ENCODE peak calls at places on chromosomes 3 and 15, in four cellular contexts. One of them, this sample, is unnamed.

GRCh38 chr15:63221346-63221745 is 31.9 kb downstream of the RAB8B start:
- DNase-seq in cardiac muscle cell: no peak
- DNase-seq in right lobe of liver: peak
- DNase-seq in GM23248: peak
- DNase-seq in this sample: no peak

GRCh38 chr3:162441716-162442115 is 945.1 kb downstream of the OTOL1 start:
- DNase-seq in cardiac muscle cell: no peak
- DNase-seq in right lobe of liver: no peak
- DNase-seq in GM23248: no peak
- DNase-seq in this sample: no peak

GRCh38 chr15:33016405-33017024 is 178.0 kb downstream of the FMN1 start:
- DNase-seq in cardiac muscle cell: no peak
- DNase-seq in right lobe of liver: no peak
- DNase-seq in GM23248: no peak
- DNase-seq in this sample: no peak

GRCh38 chr3:134314588-134315285 is 59.5 kb downstream of the AMOTL2 start:
- DNase-seq in cardiac muscle cell: no peak
- DNase-seq in right lobe of liver: no peak
- DNase-seq in GM23248: peak
- DNase-seq in this sample: no peak

GRCh38 chr15:49331951-49332350 is 91.1 kb upstream of the FGF7 start:
- DNase-seq in cardiac muscle cell: no peak
- DNase-seq in right lobe of liver: no peak
- DNase-seq in GM23248: peak
- DNase-seq in this sample: peak

GRCh38 chr3:169880565-169881250 is 11.0 kb upstream of the LRRC31 start:
- DNase-seq in cardiac muscle cell: no peak
- DNase-seq in right lobe of liver: no peak
- DNase-seq in GM23248: no peak
- DNase-seq in this sample: no peak

GRCh38 chr3:47542614-47543173 is 29.2 kb upstream of the ELP6 start:
- DNase-seq in cardiac muscle cell: no peak
- DNase-seq in right lobe of liver: no peak
- DNase-seq in GM23248: peak
- DNase-seq in this sample: peak

GRCh38 chr15:87618203-87618725 is 638.3 kb downstream of the NTRK3 start:
- DNase-seq in cardiac muscle cell: no peak
- DNase-seq in right lobe of liver: no peak
- DNase-seq in GM23248: peak
- DNase-seq in this sample: peak

GRCh38 chr15:101258238-101259144 is 6.6 kb upstream of the CHSY1 start:
- DNase-seq in cardiac muscle cell: peak
- DNase-seq in right lobe of liver: no peak
- DNase-seq in GM23248: peak
- DNase-seq in this sample: peak

GRCh38 chr15:93124126-93124525 is 35.1 kb upstream of the RGMA start:
- DNase-seq in cardiac muscle cell: no peak
- DNase-seq in right lobe of liver: no peak
- DNase-seq in GM23248: no peak
- DNase-seq in this sample: no peak

GRCh38 chr15:50051811-50052419 is 67.1 kb downstream of the ATP8B4 start:
- DNase-seq in cardiac muscle cell: peak
- DNase-seq in right lobe of liver: no peak
- DNase-seq in GM23248: peak
- DNase-seq in this sample: peak

GRCh38 chr3:71111784-71112440 is 471.6 kb downstream of the FOXP1 start:
- DNase-seq in cardiac muscle cell: no peak
- DNase-seq in right lobe of liver: no peak
- DNase-seq in GM23248: peak
- DNase-seq in this sample: peak

GRCh38 chr3:129616713-129617112 is 10.2 kb upstream of the PLXND1 start:
- DNase-seq in cardiac muscle cell: no peak
- DNase-seq in right lobe of liver: no peak
- DNase-seq in GM23248: peak
- DNase-seq in this sample: peak

GRCh38 chr15:80796424-80796823 is 17.3 kb downstream of the CEMIP start:
- DNase-seq in cardiac muscle cell: no peak
- DNase-seq in right lobe of liver: no peak
- DNase-seq in GM23248: no peak
- DNase-seq in this sample: no peak

GRCh38 chr3:131564812-131565211 is 62.0 kb upstream of the MRPL3 start:
- DNase-seq in cardiac muscle cell: no peak
- DNase-seq in right lobe of liver: no peak
- DNase-seq in GM23248: no peak
- DNase-seq in this sample: no peak

GRCh38 chr3:64411101-64411500 is 185.8 kb upstream of the PRICKLE2 start:
- DNase-seq in cardiac muscle cell: no peak
- DNase-seq in right lobe of liver: no peak
- DNase-seq in GM23248: no peak
- DNase-seq in this sample: no peak

GRCh38 chr3:126341755-126342150 is 15.5 kb downstream of the KLF15 start:
- DNase-seq in cardiac muscle cell: no peak
- DNase-seq in right lobe of liver: peak
- DNase-seq in GM23248: no peak
- DNase-seq in this sample: no peak

GRCh38 chr15:96344706-96345559 is 14.4 kb downstream of the NR2F2 start:
- DNase-seq in cardiac muscle cell: no peak
- DNase-seq in right lobe of liver: no peak
- DNase-seq in GM23248: no peak
- DNase-seq in this sample: no peak

DNA sequence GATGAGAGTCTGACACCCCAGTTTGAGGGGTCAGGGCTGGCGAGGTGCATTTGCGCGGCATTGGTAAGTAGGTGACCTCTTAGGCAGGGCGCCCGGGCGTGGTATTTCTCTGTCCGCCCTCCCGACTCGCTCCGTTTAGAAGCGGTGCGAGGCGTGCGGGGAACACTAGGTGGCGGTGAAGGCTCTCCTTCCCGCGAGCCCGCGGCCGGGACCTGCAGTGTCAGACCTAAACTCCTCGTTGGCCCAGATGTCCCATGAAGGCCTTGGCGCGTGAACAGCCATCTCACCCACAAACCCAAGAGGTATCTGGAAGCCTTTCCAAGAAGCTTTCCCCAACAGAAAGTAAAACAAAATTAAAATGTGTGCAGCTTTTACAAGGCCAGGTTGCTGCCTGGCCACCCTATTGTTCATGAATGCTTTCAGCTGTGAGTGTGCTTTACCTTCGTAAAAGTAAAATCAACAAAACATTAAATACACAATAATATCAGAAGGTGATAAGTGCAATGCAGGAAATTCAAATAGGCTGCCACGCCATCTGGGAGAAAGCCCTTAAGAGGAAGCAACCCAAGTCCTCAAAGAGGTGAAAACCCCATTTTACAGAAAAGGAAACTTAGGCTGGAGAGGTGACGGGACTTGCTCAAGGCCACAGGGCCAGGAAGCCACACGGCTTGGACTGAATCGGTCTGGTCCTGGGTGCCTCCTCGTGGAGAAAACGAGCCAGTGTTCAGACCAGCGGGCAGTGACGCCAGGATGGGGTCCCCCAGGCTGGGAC is 120.3 kb downstream of the ETFA start:
- DNase-seq in cardiac muscle cell: peak
- DNase-seq in right lobe of liver: peak
- DNase-seq in GM23248: peak
- DNase-seq in this sample: peak
- H3K4me3 ChIP-seq in cardiac muscle cell: no peak
- H3K4me3 ChIP-seq in right lobe of liver: no peak
- H3K4me3 ChIP-seq in GM23248: peak
- H3K4me3 ChIP-seq in this sample: no peak

DNA sequence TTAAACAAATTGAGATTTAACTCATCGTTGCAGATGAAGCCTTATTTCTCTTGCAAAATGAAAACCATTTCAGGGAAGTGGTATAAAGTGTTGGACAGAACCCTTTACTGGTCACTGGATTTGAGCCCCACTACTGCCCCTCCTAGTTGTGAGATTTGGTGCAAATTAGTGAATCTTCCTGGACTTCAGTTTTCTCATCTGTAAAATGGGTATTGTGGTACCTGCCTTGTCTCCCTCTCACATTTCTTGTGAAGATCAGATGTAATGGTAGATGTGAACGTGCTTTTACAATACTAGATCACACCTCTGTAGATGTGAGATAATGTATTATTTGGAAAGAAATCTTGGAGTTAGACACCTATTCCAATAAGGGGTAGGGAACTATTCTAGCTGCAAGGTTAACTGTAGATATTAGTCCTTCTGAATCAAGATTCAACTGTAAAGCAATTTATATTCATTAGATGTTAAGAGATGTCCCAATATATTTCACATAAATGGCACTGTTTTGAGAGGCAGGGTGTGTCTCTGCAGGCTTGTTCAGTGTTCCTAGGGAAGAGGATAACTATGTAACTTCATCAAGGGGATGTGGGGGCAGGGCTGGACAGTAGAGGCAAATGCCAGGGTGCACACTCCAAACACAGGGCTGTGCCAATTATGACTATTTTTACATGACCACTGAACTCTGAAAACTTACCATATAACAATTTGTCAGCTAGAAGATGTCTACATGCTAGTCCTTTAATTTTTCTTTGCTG is 112.4 kb upstream of the PFN2 start:
- DNase-seq in cardiac muscle cell: no peak
- DNase-seq in right lobe of liver: no peak
- DNase-seq in GM23248: no peak
- DNase-seq in this sample: no peak
- H3K4me3 ChIP-seq in cardiac muscle cell: no peak
- H3K4me3 ChIP-seq in right lobe of liver: no peak
- H3K4me3 ChIP-seq in GM23248: peak
- H3K4me3 ChIP-seq in this sample: peak

GRCh38 chr15:73937313-73937695 is 11.0 kb downstream of the LOXL1 start:
- DNase-seq in cardiac muscle cell: no peak
- DNase-seq in right lobe of liver: peak
- DNase-seq in GM23248: no peak
- DNase-seq in this sample: no peak

GRCh38 chr15:73936588-73937312 is 10.5 kb downstream of the LOXL1 start:
- DNase-seq in cardiac muscle cell: no peak
- DNase-seq in right lobe of liver: peak
- DNase-seq in GM23248: no peak
- DNase-seq in this sample: no peak

GRCh38 chr15:73934281-73934680 is 8.0 kb downstream of the LOXL1 start:
- DNase-seq in cardiac muscle cell: no peak
- DNase-seq in right lobe of liver: peak
- DNase-seq in GM23248: no peak
- DNase-seq in this sample: no peak

GRCh38 chr15:73936181-73936580 is 9.9 kb downstream of the LOXL1 start:
- DNase-seq in cardiac muscle cell: no peak
- DNase-seq in right lobe of liver: peak
- DNase-seq in GM23248: no peak
- DNase-seq in this sample: no peak

GRCh38 chr15:73935547-73935946 is 9.3 kb downstream of the LOXL1 start:
- DNase-seq in cardiac muscle cell: no peak
- DNase-seq in right lobe of liver: no peak
- DNase-seq in GM23248: peak
- DNase-seq in this sample: no peak
- H3K4me3 ChIP-seq in cardiac muscle cell: no peak
- H3K4me3 ChIP-seq in right lobe of liver: no peak
- H3K4me3 ChIP-seq in GM23248: no peak
- H3K4me3 ChIP-seq in this sample: no peak

GRCh38 chr3:45322616-45323015 is 65.8 kb upstream of the LARS2 start:
- DNase-seq in cardiac muscle cell: no peak
- DNase-seq in right lobe of liver: no peak
- DNase-seq in GM23248: no peak
- DNase-seq in this sample: no peak
- H3K4me3 ChIP-seq in cardiac muscle cell: no peak
- H3K4me3 ChIP-seq in right lobe of liver: no peak
- H3K4me3 ChIP-seq in GM23248: no peak
- H3K4me3 ChIP-seq in this sample: no peak

DNA sequence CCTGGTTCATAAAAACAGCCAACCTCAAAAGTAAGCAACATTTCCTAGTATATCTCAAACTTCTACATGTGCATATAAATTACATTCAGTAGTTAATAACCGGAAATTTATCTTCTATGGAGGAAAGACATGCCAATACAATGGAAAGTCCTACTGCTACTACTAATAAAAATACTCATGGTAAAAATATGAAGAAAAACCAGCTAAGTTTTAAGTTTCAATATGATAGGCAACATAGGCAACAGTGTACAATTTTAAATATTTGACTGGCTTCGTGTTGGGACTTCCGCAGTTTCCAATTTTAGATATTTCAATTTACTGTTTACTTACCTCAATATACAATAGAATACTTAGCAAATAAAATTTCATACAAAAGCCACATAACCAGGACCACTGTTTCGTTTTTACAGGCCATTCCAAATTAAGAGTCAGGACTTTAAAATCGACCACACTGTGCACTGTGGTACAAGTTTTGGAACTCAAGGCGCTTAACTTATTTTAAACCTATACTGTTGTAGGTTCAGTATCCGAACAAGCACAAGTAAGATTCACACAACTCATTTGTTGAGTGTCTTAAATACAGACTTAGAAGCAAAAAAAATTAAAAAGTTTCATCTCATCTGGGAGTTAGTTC is 2.9 kb downstream of the NAA50 start:
- DNase-seq in cardiac muscle cell: no peak
- DNase-seq in right lobe of liver: no peak
- DNase-seq in GM23248: no peak
- DNase-seq in this sample: no peak
- H3K4me3 ChIP-seq in cardiac muscle cell: no peak
- H3K4me3 ChIP-seq in right lobe of liver: no peak
- H3K4me3 ChIP-seq in GM23248: peak
- H3K4me3 ChIP-seq in this sample: no peak

DNA sequence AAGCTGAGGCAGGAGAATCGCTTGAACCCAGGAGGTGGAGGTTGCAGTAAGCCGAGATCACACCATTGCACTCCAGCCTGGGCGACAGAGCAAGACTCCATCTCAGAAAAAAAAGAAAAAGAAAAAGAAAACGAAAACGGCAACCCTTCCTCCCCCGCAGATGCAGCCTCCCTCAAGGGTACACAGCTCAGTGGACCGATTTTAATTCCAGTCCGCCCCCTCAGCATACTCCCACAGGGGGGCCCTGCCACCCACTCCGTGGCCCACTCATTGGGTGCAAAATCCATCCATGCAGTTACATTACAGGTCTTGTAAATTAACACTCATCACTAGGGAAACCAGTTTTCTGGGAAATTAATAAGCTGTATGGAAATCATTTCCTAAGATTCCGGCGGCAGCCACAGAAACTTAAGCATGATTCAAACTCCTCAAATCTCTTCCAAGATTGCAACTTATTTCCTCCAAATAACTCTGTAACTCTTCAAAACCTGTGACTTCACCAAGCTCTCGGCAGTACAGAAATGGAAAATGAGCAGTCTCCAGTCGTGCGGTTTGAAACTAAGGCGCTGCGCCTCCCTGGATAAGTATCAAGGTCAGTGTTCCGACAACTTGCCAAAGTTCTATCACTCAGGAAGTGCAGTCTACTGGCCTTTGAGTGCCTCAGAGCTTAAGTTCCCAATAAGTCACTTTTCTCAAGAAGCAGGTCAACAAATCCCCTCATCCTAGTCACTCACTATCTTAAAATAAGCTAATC is 24.6 kb upstream of the KLHL6 start:
- DNase-seq in cardiac muscle cell: no peak
- DNase-seq in right lobe of liver: no peak
- DNase-seq in GM23248: peak
- DNase-seq in this sample: no peak
- H3K4me3 ChIP-seq in cardiac muscle cell: no peak
- H3K4me3 ChIP-seq in right lobe of liver: no peak
- H3K4me3 ChIP-seq in GM23248: no peak
- H3K4me3 ChIP-seq in this sample: no peak

This sample was measured in astrocyte.